ENCODE peak calls at places on chromosomes 6 and 20, in four cellular contexts. One of them, this sample, is unnamed.

GRCh38 chr20:61251529-61252393 is at the start of gene CDH4:
- DNase-seq in HepG2: no peak
- DNase-seq in K562: no peak
- DNase-seq in H1: peak
- DNase-seq in this sample: no peak

GRCh38 chr6:2221724-2222274 is 23.6 kb downstream of the GMDS start:
- DNase-seq in HepG2: no peak
- DNase-seq in K562: no peak
- DNase-seq in H1: no peak
- DNase-seq in this sample: no peak

GRCh38 chr20:47258745-47259695 is 97.5 kb downstream of the ZMYND8 start:
- DNase-seq in HepG2: no peak
- DNase-seq in K562: no peak
- DNase-seq in H1: no peak
- DNase-seq in this sample: no peak

GRCh38 chr20:58838174-58838573 is 12.5 kb downstream of the GNAS-AS1 start:
- DNase-seq in HepG2: no peak
- DNase-seq in K562: no peak
- DNase-seq in H1: no peak
- DNase-seq in this sample: no peak

GRCh38 chr6:168163096-168163731 is 84.2 kb upstream of the FRMD1 start:
- DNase-seq in HepG2: no peak
- DNase-seq in K562: no peak
- DNase-seq in H1: no peak
- DNase-seq in this sample: no peak

GRCh38 chr6:6711832-6712231 is 123.3 kb downstream of the LY86 start:
- DNase-seq in HepG2: no peak
- DNase-seq in K562: no peak
- DNase-seq in H1: no peak
- DNase-seq in this sample: no peak

GRCh38 chr6:123908813-123909212 is 105.1 kb downstream of the NKAIN2 start:
- DNase-seq in HepG2: no peak
- DNase-seq in K562: no peak
- DNase-seq in H1: no peak
- DNase-seq in this sample: no peak

GRCh38 chr6:11093065-11093590 is 506 bp upstream of the SMIM13 start:
- DNase-seq in HepG2: no peak
- DNase-seq in K562: no peak
- DNase-seq in H1: no peak
- DNase-seq in this sample: no peak

GRCh38 chr6:102944475-102944874 is 1551.0 kb downstream of the GRIK2 start:
- DNase-seq in HepG2: no peak
- DNase-seq in K562: no peak
- DNase-seq in H1: no peak
- DNase-seq in this sample: no peak

GRCh38 chr6:14695579-14695978 is 550.3 kb upstream of the JARID2 start:
- DNase-seq in HepG2: no peak
- DNase-seq in K562: no peak
- DNase-seq in H1: no peak
- DNase-seq in this sample: no peak

GRCh38 chr20:41494451-41494850 is 123.7 kb downstream of the CHD6 start:
- DNase-seq in HepG2: no peak
- DNase-seq in K562: no peak
- DNase-seq in H1: no peak
- DNase-seq in this sample: no peak

GRCh38 chr6:56450376-56450775 is 192.3 kb downstream of the DST start:
- DNase-seq in HepG2: no peak
- DNase-seq in K562: no peak
- DNase-seq in H1: no peak
- DNase-seq in this sample: no peak

GRCh38 chr6:133340557-133340956 is 99.4 kb downstream of the EYA4 start:
- DNase-seq in HepG2: no peak
- DNase-seq in K562: no peak
- DNase-seq in H1: no peak
- DNase-seq in this sample: no peak

GRCh38 chr6:29516108-29516507 is 28.4 kb upstream of the MAS1L start:
- DNase-seq in HepG2: no peak
- DNase-seq in K562: no peak
- DNase-seq in H1: no peak
- DNase-seq in this sample: peak

GRCh38 chr20:45704969-45705637 is at the start of gene WFDC10B:
- DNase-seq in HepG2: no peak
- DNase-seq in K562: no peak
- DNase-seq in H1: no peak
- DNase-seq in this sample: no peak

GRCh38 chr20:25273541-25274358 is 25.9 kb downstream of the PYGB start:
- DNase-seq in HepG2: no peak
- DNase-seq in K562: no peak
- DNase-seq in H1: peak
- DNase-seq in this sample: no peak

GRCh38 chr20:3846378-3846739 is 275 bp upstream of the MAVS start:
- DNase-seq in HepG2: no peak
- DNase-seq in K562: no peak
- DNase-seq in H1: no peak
- DNase-seq in this sample: no peak
- H2AFZ ChIP-seq in HepG2: no peak
- H2AFZ ChIP-seq in K562: peak
- H2AFZ ChIP-seq in H1: no peak
- H2AFZ ChIP-seq in this sample: no peak

GRCh38 chr6:25934735-25935313 is 4.3 kb upstream of the SLC17A2 start:
- DNase-seq in HepG2: no peak
- DNase-seq in K562: no peak
- DNase-seq in H1: no peak
- DNase-seq in this sample: no peak

GRCh38 chr6:25935953-25936352 is 5.5 kb upstream of the SLC17A2 start:
- DNase-seq in HepG2: no peak
- DNase-seq in K562: no peak
- DNase-seq in H1: no peak
- DNase-seq in this sample: no peak

GRCh38 chr6:25931411-25931709 is 869 bp upstream of the SLC17A2 start:
- DNase-seq in HepG2: no peak
- DNase-seq in K562: no peak
- DNase-seq in H1: no peak
- DNase-seq in this sample: no peak

GRCh38 chr6:25930532-25931410 is at the start of gene SLC17A2:
- DNase-seq in HepG2: peak
- DNase-seq in K562: no peak
- DNase-seq in H1: no peak
- DNase-seq in this sample: no peak

GRCh38 chr6:25934181-25934580 is 3.7 kb upstream of the SLC17A2 start:
- DNase-seq in HepG2: no peak
- DNase-seq in K562: no peak
- DNase-seq in H1: no peak
- DNase-seq in this sample: no peak
- TF ChIP-seq FOSL1 in HepG2: no peak
- TF ChIP-seq FOSL1 in K562: no peak
- TF ChIP-seq FOSL1 in H1: no peak
- TF ChIP-seq FOSL1 in this sample: no peak

DNA sequence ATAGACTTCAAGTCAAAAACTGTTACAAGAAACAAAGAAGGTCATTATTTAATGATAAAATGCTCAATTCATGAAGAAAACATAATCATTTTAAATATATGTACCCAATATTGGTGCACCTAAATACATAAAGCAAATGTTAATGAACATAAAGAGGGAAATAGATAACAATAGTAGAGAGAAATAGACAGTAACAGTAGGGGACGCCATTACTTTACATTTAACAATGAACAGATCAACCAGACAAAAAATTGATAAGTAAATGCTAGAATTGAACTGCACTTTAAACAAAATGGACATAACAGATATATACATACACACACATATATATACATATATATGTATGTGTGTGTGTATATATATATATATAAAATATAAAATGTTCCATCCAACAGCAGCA is 37.4 kb downstream of the IL22RA2 start:
- DNase-seq in HepG2: no peak
- DNase-seq in K562: no peak
- DNase-seq in H1: no peak
- DNase-seq in this sample: no peak
- TF ChIP-seq CTCF in HepG2: peak
- TF ChIP-seq CTCF in K562: no peak
- TF ChIP-seq CTCF in H1: no peak
- TF ChIP-seq CTCF in this sample: no peak

GRCh38 chr20:44584103-44584690 is 1.8 kb downstream of the PKIG start:
- DNase-seq in HepG2: no peak
- DNase-seq in K562: no peak
- DNase-seq in H1: no peak
- DNase-seq in this sample: no peak
- H2AFZ ChIP-seq in HepG2: no peak
- H2AFZ ChIP-seq in K562: no peak
- H2AFZ ChIP-seq in H1: no peak
- H2AFZ ChIP-seq in this sample: no peak

DNA sequence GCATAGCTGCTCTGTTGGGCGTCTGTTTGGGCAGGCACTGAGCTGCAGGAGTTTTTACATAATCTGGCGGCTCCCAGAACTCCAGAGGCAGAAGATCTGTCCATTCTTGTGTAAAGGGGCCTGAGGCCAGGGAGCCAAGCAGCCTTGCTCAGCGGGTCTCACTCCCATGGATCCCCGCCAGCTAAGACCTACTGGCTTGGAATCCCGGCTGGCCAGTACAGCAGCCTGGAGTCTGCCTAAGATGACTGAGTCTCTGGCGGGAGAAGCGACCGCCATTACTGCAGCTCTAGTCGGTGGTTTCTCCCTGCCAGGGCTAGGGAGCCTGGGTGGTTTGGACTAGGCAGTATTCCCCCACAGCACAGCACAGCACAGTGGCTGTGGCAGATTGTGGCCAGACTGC is 268.4 kb upstream of the SYNCRIP start:
- DNase-seq in HepG2: no peak
- DNase-seq in K562: no peak
- DNase-seq in H1: no peak
- DNase-seq in this sample: no peak
- TF ChIP-seq FOSL1 in HepG2: no peak
- TF ChIP-seq FOSL1 in K562: no peak
- TF ChIP-seq FOSL1 in H1: no peak
- TF ChIP-seq FOSL1 in this sample: no peak

DNA sequence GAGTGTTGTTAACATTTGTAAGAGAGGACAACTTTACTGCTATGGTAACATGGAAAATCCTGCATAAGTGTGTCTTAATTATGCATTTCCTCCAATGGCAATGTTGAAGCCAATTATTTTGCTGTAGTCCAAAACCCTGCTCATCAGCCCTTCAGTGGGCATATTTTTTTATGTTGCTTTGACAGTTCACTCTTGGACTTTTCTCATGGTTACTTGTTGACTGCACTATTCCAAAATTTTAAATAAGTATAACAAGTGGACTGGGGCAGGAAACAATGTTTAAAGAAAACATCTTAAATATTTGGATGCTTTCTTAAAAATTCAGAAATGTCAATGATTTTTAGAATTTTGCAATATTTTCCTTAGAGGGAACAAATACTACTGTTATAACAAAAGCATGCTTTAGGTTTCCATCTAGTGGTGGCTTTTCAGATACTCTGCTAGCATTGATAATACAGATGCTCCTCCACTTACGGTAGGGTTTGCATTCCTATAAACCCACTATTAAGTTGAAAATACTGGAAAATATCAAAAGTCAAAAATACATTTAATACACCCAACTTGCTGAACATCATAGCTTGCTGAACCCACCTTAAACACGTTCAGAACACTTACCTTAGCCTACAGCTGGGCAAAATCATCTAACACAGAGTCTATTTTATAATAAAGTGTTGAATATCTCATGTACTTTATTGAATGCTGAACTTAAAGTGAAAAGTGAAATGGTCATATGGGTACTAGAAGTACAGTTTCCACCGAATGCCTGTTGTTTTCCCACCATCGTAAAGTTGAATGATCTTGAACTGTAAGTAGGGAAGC is 86.4 kb downstream of the ADGRG6 start:
- DNase-seq in HepG2: peak
- DNase-seq in K562: peak
- DNase-seq in H1: no peak
- DNase-seq in this sample: no peak
- TF ChIP-seq CTCF in HepG2: peak
- TF ChIP-seq CTCF in K562: peak
- TF ChIP-seq CTCF in H1: peak
- TF ChIP-seq CTCF in this sample: peak

This sample was measured in HCT116.